ENCODE peak calls at places on chromosomes 12 and 14, in nine cellular contexts. One of them, this sample, is unnamed. For H3K4me1, the result is how much of the 10 kb centered on the place peaks cover.

GRCh38 chr12:121110211-121110940 is 22.3 kb upstream of the P2RX7 start:
- DNase-seq in effector memory CD4-positive, alpha-beta T cell: peak
- DNase-seq in H9: peak
- DNase-seq in SK-N-SH: peak
- DNase-seq in mesenchymal stem cell: peak
- DNase-seq in psoas muscle: peak
- DNase-seq in transverse colon: peak
- DNase-seq in breast epithelium: peak
- DNase-seq in CD8-positive, alpha-beta T cell: peak
- DNase-seq in this sample: no peak

GRCh38 chr14:103105580-103106168 is 11.1 kb downstream of the EXOC3L4 start:
- DNase-seq in effector memory CD4-positive, alpha-beta T cell: no peak
- DNase-seq in H9: no peak
- DNase-seq in SK-N-SH: no peak
- DNase-seq in mesenchymal stem cell: no peak
- DNase-seq in psoas muscle: no peak
- DNase-seq in transverse colon: peak
- DNase-seq in breast epithelium: no peak
- DNase-seq in CD8-positive, alpha-beta T cell: no peak
- DNase-seq in this sample: no peak

GRCh38 chr12:89392401-89392800 is 40.1 kb upstream of the DUSP6 start:
- DNase-seq in effector memory CD4-positive, alpha-beta T cell: no peak
- DNase-seq in H9: no peak
- DNase-seq in SK-N-SH: no peak
- DNase-seq in mesenchymal stem cell: no peak
- DNase-seq in psoas muscle: no peak
- DNase-seq in transverse colon: no peak
- DNase-seq in breast epithelium: no peak
- DNase-seq in CD8-positive, alpha-beta T cell: no peak
- DNase-seq in this sample: no peak

GRCh38 chr12:116246490-116247179 is 30.9 kb downstream of the MED13L start:
- DNase-seq in effector memory CD4-positive, alpha-beta T cell: no peak
- DNase-seq in H9: peak
- DNase-seq in SK-N-SH: no peak
- DNase-seq in mesenchymal stem cell: no peak
- DNase-seq in psoas muscle: no peak
- DNase-seq in transverse colon: no peak
- DNase-seq in breast epithelium: no peak
- DNase-seq in CD8-positive, alpha-beta T cell: no peak
- DNase-seq in this sample: no peak

GRCh38 chr12:64600164-64600561 is 10.1 kb upstream of the RASSF3 start:
- DNase-seq in effector memory CD4-positive, alpha-beta T cell: no peak
- DNase-seq in H9: no peak
- DNase-seq in SK-N-SH: no peak
- DNase-seq in mesenchymal stem cell: no peak
- DNase-seq in psoas muscle: no peak
- DNase-seq in transverse colon: no peak
- DNase-seq in breast epithelium: no peak
- DNase-seq in CD8-positive, alpha-beta T cell: no peak
- DNase-seq in this sample: no peak

GRCh38 chr14:41037388-41037787 is 569.3 kb upstream of the LRFN5 start:
- DNase-seq in effector memory CD4-positive, alpha-beta T cell: no peak
- DNase-seq in H9: no peak
- DNase-seq in SK-N-SH: no peak
- DNase-seq in mesenchymal stem cell: no peak
- DNase-seq in psoas muscle: no peak
- DNase-seq in transverse colon: no peak
- DNase-seq in breast epithelium: no peak
- DNase-seq in CD8-positive, alpha-beta T cell: no peak
- DNase-seq in this sample: no peak

GRCh38 chr12:49911213-49911605 is 7.5 kb upstream of the FAIM2 start:
- DNase-seq in effector memory CD4-positive, alpha-beta T cell: no peak
- DNase-seq in H9: no peak
- DNase-seq in SK-N-SH: no peak
- DNase-seq in mesenchymal stem cell: no peak
- DNase-seq in psoas muscle: no peak
- DNase-seq in transverse colon: no peak
- DNase-seq in breast epithelium: peak
- DNase-seq in CD8-positive, alpha-beta T cell: no peak
- DNase-seq in this sample: no peak

GRCh38 chr14:73477618-73478266 is 13.0 kb upstream of the RIOX1 start:
- DNase-seq in effector memory CD4-positive, alpha-beta T cell: no peak
- DNase-seq in H9: no peak
- DNase-seq in SK-N-SH: no peak
- DNase-seq in mesenchymal stem cell: no peak
- DNase-seq in psoas muscle: no peak
- DNase-seq in transverse colon: no peak
- DNase-seq in breast epithelium: no peak
- DNase-seq in CD8-positive, alpha-beta T cell: no peak
- DNase-seq in this sample: no peak

GRCh38 chr12:29148958-29149690 is at the start of gene FAR2:
- DNase-seq in effector memory CD4-positive, alpha-beta T cell: peak
- DNase-seq in H9: peak
- DNase-seq in SK-N-SH: peak
- DNase-seq in mesenchymal stem cell: peak
- DNase-seq in psoas muscle: peak
- DNase-seq in transverse colon: peak
- DNase-seq in breast epithelium: no peak
- DNase-seq in CD8-positive, alpha-beta T cell: peak
- DNase-seq in this sample: no peak

GRCh38 chr12:26833692-26834168 is 736 bp upstream of the ITPR2 start:
- DNase-seq in effector memory CD4-positive, alpha-beta T cell: no peak
- DNase-seq in H9: peak
- DNase-seq in SK-N-SH: peak
- DNase-seq in mesenchymal stem cell: peak
- DNase-seq in psoas muscle: no peak
- DNase-seq in transverse colon: peak
- DNase-seq in breast epithelium: peak
- DNase-seq in CD8-positive, alpha-beta T cell: peak
- DNase-seq in this sample: no peak

GRCh38 chr12:66329941-66330340 is 27.6 kb downstream of the HELB start:
- DNase-seq in effector memory CD4-positive, alpha-beta T cell: no peak
- DNase-seq in H9: no peak
- DNase-seq in SK-N-SH: no peak
- DNase-seq in mesenchymal stem cell: no peak
- DNase-seq in psoas muscle: no peak
- DNase-seq in transverse colon: no peak
- DNase-seq in breast epithelium: no peak
- DNase-seq in CD8-positive, alpha-beta T cell: no peak
- DNase-seq in this sample: no peak

GRCh38 chr14:54589843-54590242 is 22.9 kb downstream of the SAMD4A start:
- DNase-seq in effector memory CD4-positive, alpha-beta T cell: no peak
- DNase-seq in H9: no peak
- DNase-seq in SK-N-SH: no peak
- DNase-seq in mesenchymal stem cell: peak
- DNase-seq in psoas muscle: no peak
- DNase-seq in transverse colon: no peak
- DNase-seq in breast epithelium: no peak
- DNase-seq in CD8-positive, alpha-beta T cell: no peak
- DNase-seq in this sample: no peak

GRCh38 chr12:65568517-65568916 is 255.8 kb upstream of the HMGA2 start:
- DNase-seq in effector memory CD4-positive, alpha-beta T cell: no peak
- DNase-seq in H9: no peak
- DNase-seq in SK-N-SH: no peak
- DNase-seq in mesenchymal stem cell: no peak
- DNase-seq in psoas muscle: no peak
- DNase-seq in transverse colon: no peak
- DNase-seq in breast epithelium: no peak
- DNase-seq in CD8-positive, alpha-beta T cell: no peak
- DNase-seq in this sample: no peak

GRCh38 chr14:38549549-38549948 is 293.7 kb upstream of the CLEC14A start:
- DNase-seq in effector memory CD4-positive, alpha-beta T cell: no peak
- DNase-seq in H9: no peak
- DNase-seq in SK-N-SH: no peak
- DNase-seq in mesenchymal stem cell: no peak
- DNase-seq in psoas muscle: no peak
- DNase-seq in transverse colon: no peak
- DNase-seq in breast epithelium: no peak
- DNase-seq in CD8-positive, alpha-beta T cell: no peak
- DNase-seq in this sample: no peak

GRCh38 chr14:89027097-89027740 is 202.8 kb downstream of the TTC8 start:
- DNase-seq in effector memory CD4-positive, alpha-beta T cell: peak
- DNase-seq in H9: peak
- DNase-seq in SK-N-SH: no peak
- DNase-seq in mesenchymal stem cell: peak
- DNase-seq in psoas muscle: peak
- DNase-seq in transverse colon: peak
- DNase-seq in breast epithelium: peak
- DNase-seq in CD8-positive, alpha-beta T cell: peak
- DNase-seq in this sample: peak

GRCh38 chr14:102774391-102775153 is 2.7 kb upstream of the TRAF3 start:
- DNase-seq in effector memory CD4-positive, alpha-beta T cell: peak
- DNase-seq in H9: peak
- DNase-seq in SK-N-SH: peak
- DNase-seq in mesenchymal stem cell: peak
- DNase-seq in psoas muscle: no peak
- DNase-seq in transverse colon: peak
- DNase-seq in breast epithelium: no peak
- DNase-seq in CD8-positive, alpha-beta T cell: peak
- DNase-seq in this sample: peak

DNA sequence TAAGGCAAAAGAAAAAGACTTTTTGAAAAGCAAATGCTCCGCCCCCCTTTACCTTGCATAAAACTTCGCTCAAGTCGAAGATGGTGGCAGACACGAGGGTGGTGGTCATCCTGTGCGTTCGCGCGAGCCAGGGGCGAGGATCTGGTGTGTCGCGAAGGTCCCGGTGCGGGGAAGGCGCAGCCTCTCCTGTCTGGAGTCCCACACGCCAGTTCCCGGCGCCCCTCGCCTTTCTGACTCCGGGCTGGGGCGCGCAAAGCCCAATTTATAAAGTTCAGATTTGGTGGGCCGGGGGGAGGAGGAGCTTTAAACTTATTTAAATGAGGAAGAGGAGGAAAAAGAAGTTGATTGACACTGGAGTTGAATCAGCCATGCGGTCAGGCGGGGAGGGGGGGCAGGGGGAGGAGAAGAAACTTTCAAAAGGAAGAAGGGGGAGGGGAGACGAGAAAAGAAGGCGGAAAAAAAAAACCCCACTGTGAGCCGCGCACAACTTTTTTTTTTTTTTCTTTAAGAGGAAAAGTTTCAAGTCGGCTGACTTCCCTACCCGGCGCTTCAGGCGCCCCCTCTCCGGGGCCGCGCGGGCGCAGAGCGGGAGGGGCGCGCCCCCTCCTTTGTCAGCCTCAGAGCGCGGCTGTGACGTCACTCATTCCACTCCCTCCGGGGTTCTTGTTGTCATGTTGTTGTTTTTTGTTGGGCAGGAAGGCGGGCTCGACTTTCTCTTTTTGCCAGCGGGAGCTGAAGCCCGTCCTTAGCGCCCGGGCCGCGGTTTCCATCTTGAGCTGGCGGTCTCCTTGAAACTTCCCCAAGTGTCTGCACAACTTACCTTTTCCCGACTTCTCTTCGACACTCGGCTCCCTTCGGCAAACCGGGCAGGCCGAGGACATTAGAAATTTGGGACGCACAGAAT is at the start of gene ZFP36L1:
- DNase-seq in effector memory CD4-positive, alpha-beta T cell: peak
- DNase-seq in H9: peak
- DNase-seq in SK-N-SH: peak
- DNase-seq in mesenchymal stem cell: peak
- DNase-seq in psoas muscle: peak
- DNase-seq in transverse colon: peak
- DNase-seq in breast epithelium: peak
- DNase-seq in CD8-positive, alpha-beta T cell: peak
- DNase-seq in this sample: peak
- H3K4me1 ChIP-seq in effector memory CD4-positive, alpha-beta T cell: under half
- H3K4me1 ChIP-seq in H9: under half
- H3K4me1 ChIP-seq in SK-N-SH: under half
- H3K4me1 ChIP-seq in mesenchymal stem cell: under half
- H3K4me1 ChIP-seq in psoas muscle: under half
- H3K4me1 ChIP-seq in transverse colon: under half
- H3K4me1 ChIP-seq in breast epithelium: under half
- H3K4me1 ChIP-seq in CD8-positive, alpha-beta T cell: under half
- H3K4me1 ChIP-seq in this sample: under half

DNA sequence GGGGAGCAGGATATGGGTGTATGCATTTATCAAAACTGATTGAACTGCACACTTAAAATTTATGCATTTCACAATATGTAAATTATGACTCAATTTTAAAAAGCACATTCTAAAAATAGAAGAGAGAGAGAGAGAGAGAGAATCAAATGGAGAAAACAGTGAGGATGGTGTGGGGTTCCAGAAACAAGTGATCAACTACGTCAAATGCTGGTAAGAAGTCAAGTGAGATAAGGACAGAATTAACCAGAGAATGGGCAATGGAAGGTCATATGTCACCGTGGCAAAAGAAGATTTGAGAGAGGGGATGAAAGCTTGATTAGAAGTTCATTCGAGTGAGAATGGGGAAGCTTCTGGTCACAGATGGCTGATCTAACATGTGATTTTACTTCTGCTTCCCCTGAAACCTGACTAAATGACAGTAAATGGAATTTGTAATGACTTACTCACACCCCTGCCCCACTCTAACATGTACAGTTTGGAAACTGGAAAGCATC is 276.4 kb upstream of the AMIGO2 start:
- DNase-seq in effector memory CD4-positive, alpha-beta T cell: no peak
- DNase-seq in H9: no peak
- DNase-seq in SK-N-SH: no peak
- DNase-seq in mesenchymal stem cell: no peak
- DNase-seq in psoas muscle: no peak
- DNase-seq in transverse colon: no peak
- DNase-seq in breast epithelium: no peak
- DNase-seq in CD8-positive, alpha-beta T cell: no peak
- DNase-seq in this sample: no peak
- H3K4me1 ChIP-seq in effector memory CD4-positive, alpha-beta T cell: under half
- H3K4me1 ChIP-seq in H9: under half
- H3K4me1 ChIP-seq in SK-N-SH: under half
- H3K4me1 ChIP-seq in mesenchymal stem cell: under half
- H3K4me1 ChIP-seq in psoas muscle: under half
- H3K4me1 ChIP-seq in transverse colon: under half
- H3K4me1 ChIP-seq in breast epithelium: under half
- H3K4me1 ChIP-seq in CD8-positive, alpha-beta T cell: half or more
- H3K4me1 ChIP-seq in this sample: under half

DNA sequence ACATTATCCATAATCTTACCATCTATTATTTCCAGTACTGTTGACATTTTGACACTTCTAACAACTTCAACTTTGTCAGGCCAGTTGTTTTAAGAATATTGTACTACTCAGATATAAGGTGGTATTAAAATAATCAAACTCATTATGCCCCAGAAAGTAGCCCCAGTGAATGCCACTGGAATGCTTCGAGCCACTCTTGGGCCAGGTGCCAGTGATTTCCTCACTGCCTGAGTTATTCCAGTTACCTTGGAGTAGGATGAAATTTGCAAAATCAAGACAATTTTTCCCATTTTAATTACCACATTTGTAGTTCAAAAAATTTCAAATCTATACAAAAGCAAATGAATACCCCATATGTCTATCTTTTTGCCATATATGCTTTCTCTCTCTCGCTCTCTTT is 9.2 kb downstream of the CIPC start:
- DNase-seq in effector memory CD4-positive, alpha-beta T cell: no peak
- DNase-seq in H9: no peak
- DNase-seq in SK-N-SH: no peak
- DNase-seq in mesenchymal stem cell: no peak
- DNase-seq in psoas muscle: no peak
- DNase-seq in transverse colon: no peak
- DNase-seq in breast epithelium: no peak
- DNase-seq in CD8-positive, alpha-beta T cell: no peak
- DNase-seq in this sample: no peak
- H3K4me1 ChIP-seq in effector memory CD4-positive, alpha-beta T cell: under half
- H3K4me1 ChIP-seq in H9: under half
- H3K4me1 ChIP-seq in SK-N-SH: under half
- H3K4me1 ChIP-seq in mesenchymal stem cell: under half
- H3K4me1 ChIP-seq in psoas muscle: half or more
- H3K4me1 ChIP-seq in transverse colon: under half
- H3K4me1 ChIP-seq in breast epithelium: under half
- H3K4me1 ChIP-seq in CD8-positive, alpha-beta T cell: under half
- H3K4me1 ChIP-seq in this sample: under half

GRCh38 chr12:24049771-24050170 is 100.3 kb upstream of the SOX5 start:
- DNase-seq in effector memory CD4-positive, alpha-beta T cell: no peak
- DNase-seq in H9: no peak
- DNase-seq in SK-N-SH: no peak
- DNase-seq in mesenchymal stem cell: no peak
- DNase-seq in psoas muscle: no peak
- DNase-seq in transverse colon: no peak
- DNase-seq in breast epithelium: no peak
- DNase-seq in CD8-positive, alpha-beta T cell: no peak
- DNase-seq in this sample: no peak
- H3K4me1 ChIP-seq in effector memory CD4-positive, alpha-beta T cell: under half
- H3K4me1 ChIP-seq in H9: under half
- H3K4me1 ChIP-seq in SK-N-SH: under half
- H3K4me1 ChIP-seq in mesenchymal stem cell: under half
- H3K4me1 ChIP-seq in psoas muscle: under half
- H3K4me1 ChIP-seq in transverse colon: under half
- H3K4me1 ChIP-seq in breast epithelium: under half
- H3K4me1 ChIP-seq in CD8-positive, alpha-beta T cell: under half
- H3K4me1 ChIP-seq in this sample: under half

This sample was measured in H1.